ENCODE peak calls at places on chromosomes 16 and 17, in seven cellular contexts. H is GM04504, K is adrenal gland, G is stomach, C is HT-29, Z is AG10803, A is HFFc6. D is an unnamed sample.

GRCh38 chr17:5557485-5557884 is 26.8 kb downstream of the NLRP1 start:
- DNase-seq in H (peak), K (no peak), G (no peak), C (no peak), Z (peak), A (peak), D (no peak)

GRCh38 chr16:11727945-11728543 is 14.6 kb downstream of the TXNDC11 start:
- DNase-seq in H (no peak), K (no peak), G (no peak), C (no peak), Z (no peak), A (no peak), D (no peak)

GRCh38 chr17:60327122-60327869 is 64.6 kb downstream of the USP32 start:
- DNase-seq in H (no peak), K (no peak), G (no peak), C (no peak), Z (no peak), A (no peak), D (no peak)

GRCh38 chr16:86680137-86680536 is 101.8 kb downstream of the FOXL1 start:
- DNase-seq in H (peak), K (no peak), G (no peak), C (no peak), Z (peak), A (peak), D (no peak)

GRCh38 chr16:11030990-11031510 is 86.7 kb downstream of the CLEC16A start:
- DNase-seq in H (no peak), K (peak), G (no peak), C (no peak), Z (no peak), A (no peak), D (no peak)

GRCh38 chr16:17331071-17331521 is 139.7 kb downstream of the XYLT1 start:
- DNase-seq in H (peak), K (peak), G (no peak), C (no peak), Z (peak), A (no peak), D (no peak)

GRCh38 chr16:4690946-4691665 is 2.3 kb upstream of the NUDT16L1 start:
- DNase-seq in H (no peak), K (peak), G (no peak), C (no peak), Z (no peak), A (no peak), D (peak)

GRCh38 chr16:27999687-28000086 is 63.8 kb downstream of the GSG1L start:
- DNase-seq in H (no peak), K (no peak), G (no peak), C (no peak), Z (no peak), A (peak), D (no peak)

GRCh38 chr17:5399767-5400166 is 19.7 kb downstream of the NUP88 start:
- DNase-seq in H (no peak), K (no peak), G (no peak), C (no peak), Z (no peak), A (no peak), D (no peak)

GRCh38 chr17:51085150-51085805 is 35.4 kb downstream of the SPAG9 start:
- DNase-seq in H (no peak), K (no peak), G (no peak), C (peak), Z (peak), A (peak), D (no peak)

GRCh38 chr17:53313746-53314145 is 509.0 kb upstream of the KIF2B start:
- DNase-seq in H (no peak), K (no peak), G (no peak), C (peak), Z (no peak), A (peak), D (peak)

GRCh38 chr16:4184038-4184702 is 57.7 kb downstream of the SRL start:
- DNase-seq in H (no peak), K (no peak), G (no peak), C (no peak), Z (no peak), A (no peak), D (no peak)

GRCh38 chr16:84486551-84487235 is 17.8 kb downstream of the MEAK7 start:
- DNase-seq in H (no peak), K (no peak), G (peak), C (no peak), Z (no peak), A (no peak), D (no peak)

GRCh38 chr16:28923231-28923587 is 1.8 kb downstream of the RABEP2 start:
- DNase-seq in H (no peak), K (no peak), G (no peak), C (no peak), Z (no peak), A (no peak), D (no peak)

GRCh38 chr16:81265052-81265451 is 26.6 kb downstream of the BCO1 start:
- DNase-seq in H (no peak), K (no peak), G (no peak), C (no peak), Z (no peak), A (no peak), D (no peak)